ENCODE peak calls at places on chromosomes 3 and 15, in six cellular contexts. One of them, this sample, is unnamed.

GRCh38 chr15:39188930-39189329 is 391.9 kb upstream of the THBS1 start:
- DNase-seq in CD4-positive, alpha-beta T cell: no peak
- DNase-seq in upper lobe of right lung: no peak
- DNase-seq in AG09309: peak; percentile 92
- DNase-seq in WTC11: no peak
- DNase-seq in breast epithelium: no peak
- DNase-seq in this sample: no peak

GRCh38 chr15:64636541-64636940 is 138.8 kb downstream of the RBPMS2 start:
- DNase-seq in CD4-positive, alpha-beta T cell: no peak
- DNase-seq in upper lobe of right lung: no peak
- DNase-seq in AG09309: no peak
- DNase-seq in WTC11: no peak
- DNase-seq in breast epithelium: no peak
- DNase-seq in this sample: no peak

GRCh38 chr15:100727291-100727851 is 125.0 kb downstream of the ASB7 start:
- DNase-seq in CD4-positive, alpha-beta T cell: no peak
- DNase-seq in upper lobe of right lung: no peak
- DNase-seq in AG09309: no peak
- DNase-seq in WTC11: no peak
- DNase-seq in breast epithelium: peak; percentile 31
- DNase-seq in this sample: no peak

GRCh38 chr3:171514466-171514865 is 54.3 kb upstream of the TNIK start:
- DNase-seq in CD4-positive, alpha-beta T cell: no peak
- DNase-seq in upper lobe of right lung: no peak
- DNase-seq in AG09309: no peak
- DNase-seq in WTC11: no peak
- DNase-seq in breast epithelium: no peak
- DNase-seq in this sample: no peak

GRCh38 chr15:33083232-33084006 is 111.1 kb downstream of the FMN1 start:
- DNase-seq in CD4-positive, alpha-beta T cell: no peak
- DNase-seq in upper lobe of right lung: no peak
- DNase-seq in AG09309: no peak
- DNase-seq in WTC11: peak; percentile 30
- DNase-seq in breast epithelium: no peak
- DNase-seq in this sample: no peak

GRCh38 chr3:11362600-11362999 is 90.4 kb downstream of the ATG7 start:
- DNase-seq in CD4-positive, alpha-beta T cell: no peak
- DNase-seq in upper lobe of right lung: no peak
- DNase-seq in AG09309: no peak
- DNase-seq in WTC11: no peak
- DNase-seq in breast epithelium: no peak
- DNase-seq in this sample: no peak

GRCh38 chr15:78308422-78309021 is 9.1 kb upstream of the SKIC8 start:
- DNase-seq in CD4-positive, alpha-beta T cell: no peak
- DNase-seq in upper lobe of right lung: peak; percentile 84
- DNase-seq in AG09309: no peak
- DNase-seq in WTC11: peak; percentile 95
- DNase-seq in breast epithelium: no peak
- DNase-seq in this sample: peak; percentile 26

GRCh38 chr3:134463676-134464611 is 21.8 kb downstream of the ANAPC13 start:
- DNase-seq in CD4-positive, alpha-beta T cell: no peak
- DNase-seq in upper lobe of right lung: no peak
- DNase-seq in AG09309: peak; percentile 99
- DNase-seq in WTC11: peak; percentile 80
- DNase-seq in breast epithelium: peak; percentile 62
- DNase-seq in this sample: no peak

GRCh38 chr3:115146032-115146417 is 1.1 kb downstream of the ZBTB20 start:
- DNase-seq in CD4-positive, alpha-beta T cell: peak; percentile 6
- DNase-seq in upper lobe of right lung: peak; percentile 56
- DNase-seq in AG09309: peak; percentile 28
- DNase-seq in WTC11: no peak
- DNase-seq in breast epithelium: no peak
- DNase-seq in this sample: peak; percentile 28

GRCh38 chr3:40309925-40310635 is 573 bp downstream of the EIF1B start:
- DNase-seq in CD4-positive, alpha-beta T cell: peak; percentile 13
- DNase-seq in upper lobe of right lung: peak; percentile 84
- DNase-seq in AG09309: no peak
- DNase-seq in WTC11: peak; percentile 45
- DNase-seq in breast epithelium: peak; percentile 53
- DNase-seq in this sample: no peak

GRCh38 chr3:161104561-161105551 is at the start of gene B3GALNT1:
- DNase-seq in CD4-positive, alpha-beta T cell: no peak
- DNase-seq in upper lobe of right lung: peak; percentile 85
- DNase-seq in AG09309: peak; percentile 14
- DNase-seq in WTC11: peak; percentile 73
- DNase-seq in breast epithelium: no peak
- DNase-seq in this sample: no peak

GRCh38 chr3:136862611-136862951 is 573 bp downstream of the NCK1 start:
- DNase-seq in CD4-positive, alpha-beta T cell: peak; percentile 14
- DNase-seq in upper lobe of right lung: peak; percentile 86
- DNase-seq in AG09309: no peak
- DNase-seq in WTC11: peak; percentile 61
- DNase-seq in breast epithelium: peak; percentile 67
- DNase-seq in this sample: no peak

GRCh38 chr15:38145671-38146111 is 106.9 kb upstream of the SPRED1 start:
- DNase-seq in CD4-positive, alpha-beta T cell: no peak
- DNase-seq in upper lobe of right lung: no peak
- DNase-seq in AG09309: no peak
- DNase-seq in WTC11: no peak
- DNase-seq in breast epithelium: no peak
- DNase-seq in this sample: no peak

GRCh38 chr3:79368403-79368802 is 399.4 kb downstream of the ROBO1 start:
- DNase-seq in CD4-positive, alpha-beta T cell: no peak
- DNase-seq in upper lobe of right lung: no peak
- DNase-seq in AG09309: no peak
- DNase-seq in WTC11: no peak
- DNase-seq in breast epithelium: no peak
- DNase-seq in this sample: no peak

GRCh38 chr3:120093119-120093922 is 926 bp downstream of the GSK3B start:
- DNase-seq in CD4-positive, alpha-beta T cell: peak; percentile 17
- DNase-seq in upper lobe of right lung: no peak
- DNase-seq in AG09309: peak; percentile 53
- DNase-seq in WTC11: no peak
- DNase-seq in breast epithelium: no peak
- DNase-seq in this sample: no peak

GRCh38 chr3:167350245-167350862 is 29.7 kb downstream of the ZBBX start:
- DNase-seq in CD4-positive, alpha-beta T cell: no peak
- DNase-seq in upper lobe of right lung: no peak
- DNase-seq in AG09309: no peak
- DNase-seq in WTC11: no peak
- DNase-seq in breast epithelium: no peak
- DNase-seq in this sample: no peak

GRCh38 chr3:13229291-13229949 is 156.2 kb upstream of the IQSEC1 start:
- DNase-seq in CD4-positive, alpha-beta T cell: no peak
- DNase-seq in upper lobe of right lung: no peak
- DNase-seq in AG09309: no peak
- DNase-seq in WTC11: peak; percentile 65
- DNase-seq in breast epithelium: no peak
- DNase-seq in this sample: no peak

GRCh38 chr3:184133840-184134745 is 1.1 kb upstream of the EIF2B5 start:
- DNase-seq in CD4-positive, alpha-beta T cell: peak; percentile 33
- DNase-seq in upper lobe of right lung: peak; percentile 94
- DNase-seq in AG09309: no peak
- DNase-seq in WTC11: peak; percentile 83
- DNase-seq in breast epithelium: peak; percentile 80
- DNase-seq in this sample: peak; percentile 19

GRCh38 chr3:20836801-20837200 is 650.8 kb upstream of the SGO1 start:
- DNase-seq in CD4-positive, alpha-beta T cell: no peak
- DNase-seq in upper lobe of right lung: no peak
- DNase-seq in AG09309: no peak
- DNase-seq in WTC11: no peak
- DNase-seq in breast epithelium: no peak
- DNase-seq in this sample: no peak

GRCh38 chr3:170324962-170325361 is 32.6 kb upstream of the SKIL start:
- DNase-seq in CD4-positive, alpha-beta T cell: no peak
- DNase-seq in upper lobe of right lung: no peak
- DNase-seq in AG09309: no peak
- DNase-seq in WTC11: no peak
- DNase-seq in breast epithelium: no peak
- DNase-seq in this sample: no peak

GRCh38 chr3:124582196-124582595 is 148.1 kb upstream of the UMPS start:
- DNase-seq in CD4-positive, alpha-beta T cell: no peak
- DNase-seq in upper lobe of right lung: no peak
- DNase-seq in AG09309: no peak
- DNase-seq in WTC11: no peak
- DNase-seq in breast epithelium: no peak
- DNase-seq in this sample: no peak

GRCh38 chr3:71066849-71067261 is 516.7 kb downstream of the FOXP1 start:
- DNase-seq in CD4-positive, alpha-beta T cell: no peak
- DNase-seq in upper lobe of right lung: no peak
- DNase-seq in AG09309: no peak
- DNase-seq in WTC11: no peak
- DNase-seq in breast epithelium: no peak
- DNase-seq in this sample: no peak

GRCh38 chr15:28915935-28916334 is 30.2 kb downstream of the APBA2 start:
- DNase-seq in CD4-positive, alpha-beta T cell: no peak
- DNase-seq in upper lobe of right lung: peak; percentile 58
- DNase-seq in AG09309: no peak
- DNase-seq in WTC11: no peak
- DNase-seq in breast epithelium: no peak
- DNase-seq in this sample: no peak

GRCh38 chr15:76217029-76217866 is 94.0 kb downstream of the ETFA start:
- DNase-seq in CD4-positive, alpha-beta T cell: no peak
- DNase-seq in upper lobe of right lung: no peak
- DNase-seq in AG09309: peak; percentile 3
- DNase-seq in WTC11: no peak
- DNase-seq in breast epithelium: no peak
- DNase-seq in this sample: no peak

GRCh38 chr3:43286886-43287301 is 554 bp downstream of the SNRK start:
- DNase-seq in CD4-positive, alpha-beta T cell: no peak
- DNase-seq in upper lobe of right lung: no peak
- DNase-seq in AG09309: no peak
- DNase-seq in WTC11: no peak
- DNase-seq in breast epithelium: no peak
- DNase-seq in this sample: peak; percentile 46

GRCh38 chr3:100615684-100616083 is 6.3 kb downstream of the ADGRG7 start:
- DNase-seq in CD4-positive, alpha-beta T cell: no peak
- DNase-seq in upper lobe of right lung: no peak
- DNase-seq in AG09309: no peak
- DNase-seq in WTC11: no peak
- DNase-seq in breast epithelium: no peak
- DNase-seq in this sample: no peak

GRCh38 chr15:64634020-64634419 is 141.4 kb downstream of the RBPMS2 start:
- DNase-seq in CD4-positive, alpha-beta T cell: no peak
- DNase-seq in upper lobe of right lung: no peak
- DNase-seq in AG09309: no peak
- DNase-seq in WTC11: no peak
- DNase-seq in breast epithelium: no peak
- DNase-seq in this sample: peak; percentile 30

GRCh38 chr3:37162501-37163245 is 11.7 kb downstream of the LRRFIP2 start:
- DNase-seq in CD4-positive, alpha-beta T cell: no peak
- DNase-seq in upper lobe of right lung: no peak
- DNase-seq in AG09309: no peak
- DNase-seq in WTC11: no peak
- DNase-seq in breast epithelium: no peak
- DNase-seq in this sample: no peak

GRCh38 chr3:57141719-57142118 is 23.4 kb downstream of the IL17RD start:
- DNase-seq in CD4-positive, alpha-beta T cell: no peak
- DNase-seq in upper lobe of right lung: no peak
- DNase-seq in AG09309: no peak
- DNase-seq in WTC11: no peak
- DNase-seq in breast epithelium: no peak
- DNase-seq in this sample: no peak
- TF ChIP-seq CTCF in CD4-positive, alpha-beta T cell: no peak
- TF ChIP-seq CTCF in upper lobe of right lung: no peak
- TF ChIP-seq CTCF in AG09309: no peak
- TF ChIP-seq CTCF in WTC11: no peak
- TF ChIP-seq CTCF in breast epithelium: no peak
- TF ChIP-seq CTCF in this sample: no peak

DNA sequence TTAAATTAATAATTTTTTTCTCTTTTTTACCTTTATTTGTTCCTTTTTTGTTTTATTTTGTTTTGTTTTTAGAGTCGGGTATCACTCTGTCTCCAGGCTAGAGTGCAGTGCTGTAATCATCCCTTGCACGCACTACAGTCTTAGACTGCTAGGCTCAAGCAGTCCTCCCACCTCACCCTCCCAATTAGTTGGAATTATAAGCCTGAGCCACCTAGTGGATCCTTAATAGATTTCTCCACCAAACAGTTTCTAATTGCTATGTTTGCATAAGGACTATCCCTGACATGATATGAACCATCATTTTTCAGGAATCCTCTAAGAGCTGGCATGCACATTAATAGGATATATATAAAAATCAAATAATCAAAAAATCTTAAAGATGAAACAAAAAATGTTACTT is 993.2 kb downstream of the OTOL1 start:
- DNase-seq in CD4-positive, alpha-beta T cell: no peak
- DNase-seq in upper lobe of right lung: no peak
- DNase-seq in AG09309: no peak
- DNase-seq in WTC11: no peak
- DNase-seq in breast epithelium: no peak
- DNase-seq in this sample: no peak
- TF ChIP-seq CTCF in CD4-positive, alpha-beta T cell: no peak
- TF ChIP-seq CTCF in upper lobe of right lung: no peak
- TF ChIP-seq CTCF in AG09309: peak; percentile 18
- TF ChIP-seq CTCF in WTC11: no peak
- TF ChIP-seq CTCF in breast epithelium: no peak
- TF ChIP-seq CTCF in this sample: no peak

GRCh38 chr15:70486451-70487379 is 276.6 kb downstream of the UACA start:
- DNase-seq in CD4-positive, alpha-beta T cell: peak; percentile 36
- DNase-seq in upper lobe of right lung: peak; percentile 73
- DNase-seq in AG09309: peak; percentile 84
- DNase-seq in WTC11: no peak
- DNase-seq in breast epithelium: no peak
- DNase-seq in this sample: peak; percentile 69
- TF ChIP-seq CTCF in CD4-positive, alpha-beta T cell: no peak
- TF ChIP-seq CTCF in upper lobe of right lung: no peak
- TF ChIP-seq CTCF in AG09309: no peak
- TF ChIP-seq CTCF in WTC11: no peak
- TF ChIP-seq CTCF in breast epithelium: no peak
- TF ChIP-seq CTCF in this sample: no peak

GRCh38 chr3:109045271-109046051 is 72.5 kb downstream of the MORC1 start:
- DNase-seq in CD4-positive, alpha-beta T cell: no peak
- DNase-seq in upper lobe of right lung: no peak
- DNase-seq in AG09309: no peak
- DNase-seq in WTC11: no peak
- DNase-seq in breast epithelium: no peak
- DNase-seq in this sample: no peak

GRCh38 chr3:109047366-109047765 is 70.6 kb downstream of the MORC1 start:
- DNase-seq in CD4-positive, alpha-beta T cell: no peak
- DNase-seq in upper lobe of right lung: no peak
- DNase-seq in AG09309: no peak
- DNase-seq in WTC11: no peak
- DNase-seq in breast epithelium: no peak
- DNase-seq in this sample: no peak

DNA sequence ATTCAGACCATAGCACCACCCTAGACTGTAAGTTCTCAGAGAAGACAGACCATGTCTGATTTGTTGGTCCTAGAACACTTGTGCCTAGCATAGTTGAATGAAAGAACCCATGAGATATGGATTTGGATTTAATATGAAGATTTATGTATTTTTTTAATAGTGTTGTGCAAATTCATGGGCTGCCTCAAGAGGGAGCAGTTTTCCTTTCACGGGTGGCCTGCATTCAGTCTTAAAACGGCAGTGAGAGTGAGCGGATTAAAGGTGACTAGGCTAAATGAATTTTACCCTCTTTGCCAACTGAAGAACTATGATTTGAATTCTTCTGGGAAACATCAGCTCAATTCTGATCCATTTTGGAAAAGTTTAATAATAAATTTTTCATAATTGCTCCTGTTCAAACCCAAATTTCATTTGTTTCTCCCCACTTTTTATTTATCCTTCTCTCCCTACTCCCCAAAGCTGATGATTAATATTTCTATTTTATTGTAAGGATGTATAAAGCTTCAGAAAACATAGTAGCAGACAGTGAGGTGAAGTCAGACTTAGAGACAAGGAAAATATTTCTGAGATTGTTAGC is 67.3 kb downstream of the MORC1 start:
- DNase-seq in CD4-positive, alpha-beta T cell: no peak
- DNase-seq in upper lobe of right lung: no peak
- DNase-seq in AG09309: no peak
- DNase-seq in WTC11: no peak
- DNase-seq in breast epithelium: no peak
- DNase-seq in this sample: no peak
- TF ChIP-seq CTCF in CD4-positive, alpha-beta T cell: peak; percentile 58
- TF ChIP-seq CTCF in upper lobe of right lung: peak; percentile 52
- TF ChIP-seq CTCF in AG09309: peak; percentile 33
- TF ChIP-seq CTCF in WTC11: peak; percentile 51
- TF ChIP-seq CTCF in breast epithelium: no peak
- TF ChIP-seq CTCF in this sample: peak; percentile 37

This sample was measured in natural killer cell.